ENCODE peak calls at places on chromosomes 1 and 21, in five cellular contexts. Q, V, N, I and U are unnamed samples.

GRCh38 chr1:1004780-1005697 is 5.1 kb upstream of the HES4 start:
- DNase-seq in Q (peak), V (peak), N (no peak), I (no peak), U (no peak)

GRCh38 chr21:42437786-42438185 is 34.1 kb downstream of the UBASH3A start:
- DNase-seq in Q (no peak), V (no peak), N (no peak), I (no peak), U (no peak)

GRCh38 chr1:222127526-222128152 is 385.8 kb upstream of the DUSP10 start:
- DNase-seq in Q (no peak), V (no peak), N (no peak), I (no peak), U (no peak)

GRCh38 chr1:160211010-160211790 is 6.0 kb downstream of the PEA15 start:
- DNase-seq in Q (no peak), V (no peak), N (no peak), I (peak), U (peak)

GRCh38 chr1:169460193-169460833 is 25.4 kb downstream of the SLC19A2 start:
- DNase-seq in Q (no peak), V (no peak), N (no peak), I (no peak), U (no peak)

GRCh38 chr1:67773462-67773861 is 59.8 kb downstream of the GNG12 start:
- DNase-seq in Q (no peak), V (no peak), N (no peak), I (no peak), U (no peak)

GRCh38 chr1:77709727-77710126 is 27.3 kb upstream of the ZZZ3 start:
- DNase-seq in Q (no peak), V (no peak), N (no peak), I (no peak), U (no peak)

GRCh38 chr21:15063821-15064575 is 802 bp downstream of the NRIP1 start:
- DNase-seq in Q (peak), V (peak), N (no peak), I (peak), U (peak)

GRCh38 chr1:42973304-42973703 is 14.6 kb upstream of the SLC2A1 start:
- DNase-seq in Q (no peak), V (no peak), N (no peak), I (no peak), U (no peak)

GRCh38 chr1:1359316-1359667 is 937 bp upstream of the MXRA8 start:
- DNase-seq in Q (peak), V (no peak), N (no peak), I (no peak), U (no peak)

GRCh38 chr1:234467821-234468220 is 11.2 kb downstream of the TARBP1 start:
- DNase-seq in Q (no peak), V (no peak), N (no peak), I (no peak), U (no peak)

GRCh38 chr1:119546641-119547040 is 39.6 kb downstream of the HSD3B1 start:
- DNase-seq in Q (no peak), V (no peak), N (no peak), I (no peak), U (no peak)

GRCh38 chr1:55337801-55338447 is 122.8 kb upstream of the USP24 start:
- DNase-seq in Q (peak), V (no peak), N (no peak), I (no peak), U (no peak)

GRCh38 chr1:48069662-48070432 is 72.7 kb upstream of the TRABD2B start:
- DNase-seq in Q (no peak), V (no peak), N (no peak), I (no peak), U (no peak)

GRCh38 chr1:225762444-225762843 is 15.2 kb upstream of the SRP9 start:
- DNase-seq in Q (no peak), V (no peak), N (no peak), I (no peak), U (no peak)